ENCODE peak calls at places on chromosome 18, in eight cellular contexts. E, N, C, G, A, T, Y and K are unnamed samples.

GRCh38 chr18:44246001-44246400 is 434.7 kb upstream of the SETBP1 start:
- DNase-seq in Y (no peak), C (no peak), N (no peak), A (no peak), E (no peak), G (no peak), T (no peak), K (no peak)

GRCh38 chr18:62248313-62248712 is 61.3 kb downstream of the RELCH start:
- DNase-seq in N (no peak), T (no peak), A (no peak), Y (no peak), E (no peak), G (no peak), C (no peak), K (no peak)

GRCh38 chr18:4510160-4510559 is 55.1 kb upstream of the DLGAP1 start:
- DNase-seq in T (no peak), G (no peak), E (no peak), A (no peak), Y (no peak), N (no peak), C (no peak), K (no peak)

GRCh38 chr18:14912967-14913366 is 165.0 kb downstream of the ANKRD30B start:
- DNase-seq in A (no peak), E (no peak), C (no peak), T (no peak), G (no peak), N (no peak), Y (no peak), K (peak; percentile 30)

GRCh38 chr18:41021089-41021488 is 933.9 kb upstream of the PIK3C3 start:
- DNase-seq in T (no peak), Y (no peak), A (no peak), G (no peak), N (no peak), E (no peak), C (no peak), K (no peak)

GRCh38 chr18:3595282-3596273 is 145.6 kb downstream of the TGIF1 start:
- DNase-seq in N (peak; percentile 54), E (no peak), Y (peak; percentile 83), A (peak; percentile 94), T (no peak), C (no peak), G (no peak), K (peak; percentile 57)

GRCh38 chr18:12803069-12803936 is 80.7 kb downstream of the PTPN2 start:
- DNase-seq in T (no peak), A (no peak), N (no peak), E (no peak), C (no peak), G (no peak), Y (no peak), K (no peak)

GRCh38 chr18:58095251-58095650 is 51.2 kb downstream of the NEDD4L start:
- DNase-seq in G (no peak), N (no peak), Y (no peak), A (no peak), C (no peak), T (no peak), E (no peak), K (no peak)

GRCh38 chr18:42114310-42114943 is 159.4 kb downstream of the PIK3C3 start:
- DNase-seq in T (peak; percentile 88), Y (peak; percentile 51), A (peak; percentile 64), C (peak; percentile 92), N (peak; percentile 72), G (peak; percentile 17), E (no peak), K (peak; percentile 95)

GRCh38 chr18:9575558-9575957 is 38.8 kb downstream of the PPP4R1 start:
- DNase-seq in A (peak; percentile 86), C (peak; percentile 46), T (peak; percentile 84), E (no peak), Y (peak; percentile 95), N (no peak), G (no peak), K (peak; percentile 75)

GRCh38 chr18:34932792-34933466 is 108.3 kb upstream of the MAPRE2 start:
- DNase-seq in G (no peak), C (no peak), N (no peak), E (no peak), A (no peak), T (no peak), Y (no peak), K (no peak)

GRCh38 chr18:62741584-62741983 is 26.2 kb downstream of the PHLPP1 start:
- DNase-seq in Y (no peak), E (no peak), A (no peak), N (no peak), G (no peak), C (no peak), T (no peak), K (no peak)

GRCh38 chr18:52670903-52671302 is 330.9 kb downstream of the DCC start:
- DNase-seq in N (peak; percentile 36), C (no peak), E (no peak), A (peak; percentile 2), T (peak; percentile 4), G (no peak), Y (peak; percentile 45), K (no peak)

GRCh38 chr18:44693030-44693784 is 12.5 kb downstream of the SETBP1 start:
- DNase-seq in C (no peak), G (no peak), A (no peak), Y (peak; percentile 4), E (no peak), T (no peak), N (peak; percentile 50), K (no peak)

GRCh38 chr18:23336072-23336471 is 117.0 kb upstream of the RIOK3 start:
- DNase-seq in A (no peak), N (no peak), T (no peak), Y (no peak), E (no peak), G (no peak), C (no peak), K (no peak)

GRCh38 chr18:24937624-24938285 is 414.2 kb downstream of the ZNF521 start:
- DNase-seq in C (no peak), Y (no peak), E (no peak), N (no peak), T (peak; percentile 32), A (no peak), G (no peak), K (peak; percentile 30)

GRCh38 chr18:58666176-58666575 is 5.1 kb upstream of the MALT1 start:
- DNase-seq in E (no peak), N (peak; percentile 38), Y (no peak), G (no peak), T (no peak), A (no peak), C (no peak), K (no peak)